ENCODE peak calls at places on chromosomes 16 and 17, in nine cellular contexts. W is left ventricle myocardium inferior, T is tibial nerve, A is tibial artery, O is lower lobe of right lung, R is uterus, V is MM.1S, D is IMR-90, K is Peyer's patch. M is an unnamed sample.
A peak's percentile ranks its signal among the peaks of the same experiment; 100 is the strongest.

GRCh38 chr17:52147872-52148271 is 10.6 kb downstream of the CA10 start:
- DNase-seq in T (no peak), R (no peak), K (no peak), W (no peak), V (peak; percentile 91), O (no peak), D (no peak), A (no peak), M (no peak)

GRCh38 chr17:78568051-78568450 is 9.1 kb downstream of the DNAH17 start:
- DNase-seq in W (no peak), K (no peak), D (no peak), A (no peak), V (no peak), O (no peak), T (no peak), R (no peak), M (no peak)

GRCh38 chr17:327971-328370 is 24.6 kb downstream of the RPH3AL start:
- DNase-seq in D (no peak), A (no peak), O (no peak), W (no peak), K (no peak), R (no peak), T (no peak), V (no peak), M (peak; percentile 3)

GRCh38 chr16:15552507-15552906 is 90.4 kb downstream of the MARF1 start:
- DNase-seq in D (no peak), O (no peak), W (no peak), K (no peak), T (no peak), V (no peak), R (no peak), A (no peak), M (no peak)

GRCh38 chr16:57775661-57776469 is 26.4 kb downstream of the KIFC3 start:
- DNase-seq in V (no peak), T (no peak), O (no peak), D (no peak), A (no peak), R (no peak), K (peak; percentile 73), W (no peak), M (peak; percentile 54)

GRCh38 chr16:592518-593306 is 2.8 kb downstream of the RAB40C start:
- DNase-seq in K (peak; percentile 78), T (peak; percentile 45), V (no peak), O (peak; percentile 87), A (no peak), R (no peak), W (no peak), D (no peak), M (peak; percentile 75)

GRCh38 chr17:64393000-64393402 is 2.3 kb upstream of the PECAM1 start:
- DNase-seq in O (no peak), A (peak; percentile 47), R (no peak), V (no peak), K (no peak), D (no peak), W (no peak), T (no peak), M (no peak)

GRCh38 chr16:27287051-27287811 is 18.7 kb upstream of the NSMCE1 start:
- DNase-seq in W (no peak), T (no peak), R (no peak), O (no peak), K (no peak), A (no peak), V (no peak), D (no peak), M (no peak)

GRCh38 chr17:6641374-6641818 is 536 bp downstream of the TXNDC17 start:
- DNase-seq in K (no peak), V (peak; percentile 35), D (no peak), A (no peak), W (no peak), O (no peak), R (no peak), T (no peak), M (peak; percentile 54)

GRCh38 chr16:90023078-90023447 is 3.8 kb upstream of the DBNDD1 start:
- DNase-seq in O (no peak), A (no peak), W (no peak), K (no peak), R (no peak), T (no peak), V (no peak), D (no peak), M (no peak)

GRCh38 chr16:87951550-87952538 is 610 bp downstream of the BANP start:
- DNase-seq in V (no peak), O (peak; percentile 61), K (no peak), R (no peak), T (no peak), A (no peak), W (no peak), D (no peak), M (peak; percentile 44)

GRCh38 chr17:7512105-7512504 is 27.9 kb downstream of the POLR2A start:
- DNase-seq in W (no peak), K (no peak), O (no peak), A (no peak), V (no peak), R (no peak), D (no peak), T (no peak), M (no peak)

DNA sequence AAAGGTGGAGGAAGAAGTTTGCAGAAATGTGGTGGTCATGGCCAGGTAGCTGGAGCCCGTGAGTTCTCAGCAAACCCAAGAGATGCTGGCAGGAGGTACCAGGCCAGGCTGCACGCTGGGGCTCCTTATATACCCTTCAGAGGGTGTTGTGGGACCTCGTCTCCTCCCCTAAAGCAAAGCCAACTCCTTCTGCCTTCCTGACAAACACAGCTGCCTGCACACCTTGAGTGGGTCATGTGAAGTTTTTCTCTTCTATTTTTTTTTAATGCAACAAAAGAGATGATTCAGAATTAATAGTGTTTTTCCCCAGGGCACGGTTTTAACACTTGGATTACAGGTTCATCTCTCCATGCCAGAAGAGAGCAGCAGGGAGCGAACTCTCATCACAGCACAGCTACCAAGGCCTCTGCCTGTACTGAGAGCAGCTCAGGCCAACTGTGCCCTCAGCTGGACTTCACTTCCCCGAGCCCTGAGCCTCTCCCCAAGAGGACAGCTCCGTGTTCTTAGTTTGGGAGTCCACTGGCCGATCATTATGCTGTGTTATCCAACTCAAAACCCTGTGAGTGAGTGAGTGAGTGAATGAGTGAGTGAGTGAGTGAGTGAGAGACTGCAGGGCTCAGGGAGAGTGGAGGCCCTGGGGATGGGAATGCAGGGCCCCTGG is at the start of gene KRT15:
- DNase-seq in V (peak; percentile 9), A (no peak), O (no peak), W (no peak), T (no peak), D (peak; percentile 28), K (no peak), R (no peak), M (no peak)
- TF ChIP-seq CTCF in V (no peak), A (no peak), O (no peak), W (no peak), T (no peak), D (no peak), K (no peak), R (no peak), M (no peak)

GRCh38 chr16:67707210-67707609 is 11.9 kb downstream of the GFOD2 start:
- DNase-seq in R (no peak), V (no peak), W (no peak), K (no peak), D (no peak), T (no peak), A (no peak), O (no peak), M (no peak)
- H3K4me1 ChIP-seq in R (peaks cover 4% of the 10 kb centered on the region), V (no peaks in the 10 kb centered on the region), W (peaks cover 12% of the 10 kb centered on the region), K (no peaks in the 10 kb centered on the region), D (peaks cover 4% of the 10 kb centered on the region), T (no peaks in the 10 kb centered on the region), A (no peaks in the 10 kb centered on the region), O (no peaks in the 10 kb centered on the region), M (no peaks in the 10 kb centered on the region)

DNA sequence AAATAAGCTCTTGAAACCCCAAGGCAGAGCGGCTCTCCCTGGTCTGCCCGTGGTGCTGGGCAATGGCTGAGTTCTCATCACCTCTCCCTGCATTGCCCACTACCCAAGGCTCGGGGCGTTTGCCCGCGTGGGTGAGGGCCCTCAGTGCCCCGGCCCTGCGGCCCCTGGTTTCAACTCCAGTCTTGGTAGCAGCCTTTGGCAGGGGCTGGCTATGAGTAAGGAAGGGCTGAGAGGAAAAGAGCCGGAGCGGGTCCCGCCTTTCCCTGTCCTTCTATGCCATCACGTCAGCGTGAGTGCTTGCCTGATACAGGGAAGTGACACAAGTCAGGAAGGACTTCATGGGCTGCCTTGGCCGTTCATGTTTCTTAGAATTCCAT is 71.7 kb upstream of the CBX4 start:
- DNase-seq in T (no peak), D (no peak), W (no peak), R (no peak), A (no peak), O (no peak), V (no peak), K (peak; percentile 18), M (no peak)
- H3K4me3 ChIP-seq in T (no peak overlapping the region), D (no peak overlapping the region), W (no peak overlapping the region), R (no peak overlapping the region), A (no peak overlapping the region), O (no peak overlapping the region), V (no peak overlapping the region), K (no peak overlapping the region), M (no peak overlapping the region)

GRCh38 chr17:74446551-74447500 is 14.9 kb downstream of the GPRC5C start:
- DNase-seq in W (peak; percentile 77), D (no peak), V (no peak), O (peak; percentile 71), A (peak; percentile 99), K (no peak), R (peak; percentile 68), T (peak; percentile 38), M (peak; percentile 40)
- TF ChIP-seq CTCF in W (no peak), D (no peak), V (no peak), O (no peak), A (peak; percentile 53), K (no peak), R (no peak), T (peak; percentile 14), M (no peak)